ENCODE peak calls at places on chromosomes 13 and 19, in five cellular contexts. One of them, this sample, is unnamed.
A peak's percentile ranks its signal among the peaks of the same experiment; 100 is the strongest.

GRCh38 chr13:98534821-98535220 is 42.1 kb downstream of the STK24 start:
- DNase-seq in H1: no peak
- DNase-seq in tibial nerve: no peak
- DNase-seq in AG09319: no peak
- DNase-seq in omental fat pad: no peak
- DNase-seq in this sample: no peak

GRCh38 chr19:49502866-49503581 is 6.8 kb downstream of the RPS11 start:
- DNase-seq in H1: no peak
- DNase-seq in tibial nerve: peak; percentile 32
- DNase-seq in AG09319: peak; percentile 92
- DNase-seq in omental fat pad: no peak
- DNase-seq in this sample: peak; percentile 67

GRCh38 chr19:38265213-38265861 is 964 bp downstream of the SPINT2 start:
- DNase-seq in H1: no peak
- DNase-seq in tibial nerve: no peak
- DNase-seq in AG09319: no peak
- DNase-seq in omental fat pad: no peak
- DNase-seq in this sample: peak; percentile 61

GRCh38 chr19:12668937-12669271 is 2.3 kb downstream of the WDR83 start:
- DNase-seq in H1: peak; percentile 70
- DNase-seq in tibial nerve: peak; percentile 35
- DNase-seq in AG09319: peak; percentile 15
- DNase-seq in omental fat pad: peak; percentile 80
- DNase-seq in this sample: peak; percentile 28

GRCh38 chr19:31270897-31271568 is 78.2 kb downstream of the TSHZ3 start:
- DNase-seq in H1: no peak
- DNase-seq in tibial nerve: no peak
- DNase-seq in AG09319: no peak
- DNase-seq in omental fat pad: peak; percentile 15
- DNase-seq in this sample: no peak

GRCh38 chr13:93765056-93765455 is 538.4 kb downstream of the GPC6 start:
- DNase-seq in H1: no peak
- DNase-seq in tibial nerve: no peak
- DNase-seq in AG09319: no peak
- DNase-seq in omental fat pad: no peak
- DNase-seq in this sample: no peak

GRCh38 chr13:78160793-78161192 is 242.2 kb upstream of the EDNRB start:
- DNase-seq in H1: no peak
- DNase-seq in tibial nerve: no peak
- DNase-seq in AG09319: peak; percentile 77
- DNase-seq in omental fat pad: no peak
- DNase-seq in this sample: no peak

GRCh38 chr13:111384441-111385181 is 64.2 kb downstream of the TEX29 start:
- DNase-seq in H1: no peak
- DNase-seq in tibial nerve: no peak
- DNase-seq in AG09319: no peak
- DNase-seq in omental fat pad: no peak
- DNase-seq in this sample: no peak

GRCh38 chr19:2575734-2576481 is 100.0 kb downstream of the GADD45B start:
- DNase-seq in H1: no peak
- DNase-seq in tibial nerve: peak; percentile 85
- DNase-seq in AG09319: peak; percentile 78
- DNase-seq in omental fat pad: no peak
- DNase-seq in this sample: peak; percentile 28

GRCh38 chr19:1287622-1288527 is 2.2 kb downstream of the EFNA2 start:
- DNase-seq in H1: no peak
- DNase-seq in tibial nerve: no peak
- DNase-seq in AG09319: no peak
- DNase-seq in omental fat pad: no peak
- DNase-seq in this sample: no peak

GRCh38 chr13:38766799-38767198 is 79.9 kb downstream of the FREM2 start:
- DNase-seq in H1: no peak
- DNase-seq in tibial nerve: no peak
- DNase-seq in AG09319: no peak
- DNase-seq in omental fat pad: no peak
- DNase-seq in this sample: no peak

GRCh38 chr13:50451609-50452008 is 391.9 kb downstream of the DLEU7 start:
- DNase-seq in H1: no peak
- DNase-seq in tibial nerve: no peak
- DNase-seq in AG09319: no peak
- DNase-seq in omental fat pad: no peak
- DNase-seq in this sample: no peak

GRCh38 chr13:37127706-37128241 is 22.3 kb upstream of the CSNK1A1L start:
- DNase-seq in H1: no peak
- DNase-seq in tibial nerve: no peak
- DNase-seq in AG09319: peak; percentile 79
- DNase-seq in omental fat pad: no peak
- DNase-seq in this sample: no peak

GRCh38 chr19:33374406-33374703 is 846 bp downstream of the CEBPG start:
- DNase-seq in H1: no peak
- DNase-seq in tibial nerve: no peak
- DNase-seq in AG09319: no peak
- DNase-seq in omental fat pad: no peak
- DNase-seq in this sample: no peak

GRCh38 chr19:13085673-13086072 is 17.0 kb downstream of the LYL1 start:
- DNase-seq in H1: no peak
- DNase-seq in tibial nerve: no peak
- DNase-seq in AG09319: no peak
- DNase-seq in omental fat pad: no peak
- DNase-seq in this sample: no peak

GRCh38 chr19:34504273-34504808 is 22.8 kb downstream of the WTIP start:
- DNase-seq in H1: no peak
- DNase-seq in tibial nerve: no peak
- DNase-seq in AG09319: no peak
- DNase-seq in omental fat pad: no peak
- DNase-seq in this sample: no peak

GRCh38 chr13:57946361-57946760 is 314.8 kb downstream of the PCDH17 start:
- DNase-seq in H1: no peak
- DNase-seq in tibial nerve: no peak
- DNase-seq in AG09319: no peak
- DNase-seq in omental fat pad: no peak
- DNase-seq in this sample: no peak

GRCh38 chr13:106619688-106620555 is 52.0 kb upstream of the ARGLU1 start:
- DNase-seq in H1: no peak
- DNase-seq in tibial nerve: no peak
- DNase-seq in AG09319: peak; percentile 3
- DNase-seq in omental fat pad: no peak
- DNase-seq in this sample: peak; percentile 7

GRCh38 chr19:46785054-46785979 is 3.1 kb downstream of the SLC1A5 start:
- DNase-seq in H1: no peak
- DNase-seq in tibial nerve: no peak
- DNase-seq in AG09319: no peak
- DNase-seq in omental fat pad: no peak
- DNase-seq in this sample: peak; percentile 22

GRCh38 chr13:74289130-74289529 is 154.9 kb upstream of the KLF12 start:
- DNase-seq in H1: no peak
- DNase-seq in tibial nerve: no peak
- DNase-seq in AG09319: no peak
- DNase-seq in omental fat pad: no peak
- DNase-seq in this sample: no peak

GRCh38 chr13:43511260-43511970 is 275.4 kb downstream of the ENOX1 start:
- DNase-seq in H1: no peak
- DNase-seq in tibial nerve: no peak
- DNase-seq in AG09319: no peak
- DNase-seq in omental fat pad: no peak
- DNase-seq in this sample: no peak

GRCh38 chr13:92951273-92951820 is 275.3 kb upstream of the GPC6 start:
- DNase-seq in H1: no peak
- DNase-seq in tibial nerve: no peak
- DNase-seq in AG09319: no peak
- DNase-seq in omental fat pad: no peak
- DNase-seq in this sample: no peak

GRCh38 chr13:106161186-106161585 is 374.3 kb downstream of the EFNB2 start:
- DNase-seq in H1: no peak
- DNase-seq in tibial nerve: no peak
- DNase-seq in AG09319: no peak
- DNase-seq in omental fat pad: no peak
- DNase-seq in this sample: no peak

GRCh38 chr19:10430505-10431253 is 10.3 kb downstream of the PDE4A start:
- DNase-seq in H1: peak; percentile 61
- DNase-seq in tibial nerve: no peak
- DNase-seq in AG09319: peak; percentile 28
- DNase-seq in omental fat pad: no peak
- DNase-seq in this sample: no peak

DNA sequence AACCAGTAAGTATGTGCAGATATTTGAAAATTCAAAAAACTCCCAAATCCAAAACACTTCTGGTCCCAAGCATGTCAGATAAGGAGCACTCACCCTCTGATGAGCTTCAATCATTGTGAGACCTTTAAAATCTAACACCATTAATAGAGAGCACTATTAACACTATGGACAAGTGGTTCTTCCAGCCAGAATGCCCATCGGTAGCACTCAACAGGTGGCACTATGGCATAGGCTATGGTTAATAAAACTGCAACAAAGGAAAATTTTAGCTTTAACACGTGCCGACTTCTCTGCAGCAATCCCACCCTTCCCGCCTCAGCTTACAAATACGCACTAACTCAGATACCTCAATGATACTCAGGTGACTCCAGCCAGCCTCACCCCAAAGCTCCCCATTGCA is 62.3 kb downstream of the COL4A2 start:
- DNase-seq in H1: no peak
- DNase-seq in tibial nerve: no peak
- DNase-seq in AG09319: no peak
- DNase-seq in omental fat pad: no peak
- DNase-seq in this sample: no peak
- TF ChIP-seq CTCF in H1: no peak
- TF ChIP-seq CTCF in tibial nerve: no peak
- TF ChIP-seq CTCF in AG09319: no peak
- TF ChIP-seq CTCF in omental fat pad: no peak
- TF ChIP-seq CTCF in this sample: no peak

GRCh38 chr13:113245858-113246791 is 36.7 kb downstream of the CUL4A start:
- DNase-seq in H1: no peak
- DNase-seq in tibial nerve: no peak
- DNase-seq in AG09319: no peak
- DNase-seq in omental fat pad: no peak
- DNase-seq in this sample: no peak
- TF ChIP-seq CTCF in H1: no peak
- TF ChIP-seq CTCF in tibial nerve: no peak
- TF ChIP-seq CTCF in AG09319: peak; percentile 33
- TF ChIP-seq CTCF in omental fat pad: no peak
- TF ChIP-seq CTCF in this sample: no peak

GRCh38 chr13:41465215-41465907 is 8.0 kb downstream of the RGCC start:
- DNase-seq in H1: no peak
- DNase-seq in tibial nerve: no peak
- DNase-seq in AG09319: no peak
- DNase-seq in omental fat pad: no peak
- DNase-seq in this sample: no peak

GRCh38 chr13:41461527-41462124 is 4.3 kb downstream of the RGCC start:
- DNase-seq in H1: no peak
- DNase-seq in tibial nerve: no peak
- DNase-seq in AG09319: no peak
- DNase-seq in omental fat pad: no peak
- DNase-seq in this sample: no peak

GRCh38 chr13:41462427-41462826 is 5.1 kb downstream of the RGCC start:
- DNase-seq in H1: no peak
- DNase-seq in tibial nerve: no peak
- DNase-seq in AG09319: no peak
- DNase-seq in omental fat pad: no peak
- DNase-seq in this sample: no peak

GRCh38 chr13:41465965-41466364 is 8.6 kb downstream of the RGCC start:
- DNase-seq in H1: no peak
- DNase-seq in tibial nerve: no peak
- DNase-seq in AG09319: no peak
- DNase-seq in omental fat pad: no peak
- DNase-seq in this sample: no peak

DNA sequence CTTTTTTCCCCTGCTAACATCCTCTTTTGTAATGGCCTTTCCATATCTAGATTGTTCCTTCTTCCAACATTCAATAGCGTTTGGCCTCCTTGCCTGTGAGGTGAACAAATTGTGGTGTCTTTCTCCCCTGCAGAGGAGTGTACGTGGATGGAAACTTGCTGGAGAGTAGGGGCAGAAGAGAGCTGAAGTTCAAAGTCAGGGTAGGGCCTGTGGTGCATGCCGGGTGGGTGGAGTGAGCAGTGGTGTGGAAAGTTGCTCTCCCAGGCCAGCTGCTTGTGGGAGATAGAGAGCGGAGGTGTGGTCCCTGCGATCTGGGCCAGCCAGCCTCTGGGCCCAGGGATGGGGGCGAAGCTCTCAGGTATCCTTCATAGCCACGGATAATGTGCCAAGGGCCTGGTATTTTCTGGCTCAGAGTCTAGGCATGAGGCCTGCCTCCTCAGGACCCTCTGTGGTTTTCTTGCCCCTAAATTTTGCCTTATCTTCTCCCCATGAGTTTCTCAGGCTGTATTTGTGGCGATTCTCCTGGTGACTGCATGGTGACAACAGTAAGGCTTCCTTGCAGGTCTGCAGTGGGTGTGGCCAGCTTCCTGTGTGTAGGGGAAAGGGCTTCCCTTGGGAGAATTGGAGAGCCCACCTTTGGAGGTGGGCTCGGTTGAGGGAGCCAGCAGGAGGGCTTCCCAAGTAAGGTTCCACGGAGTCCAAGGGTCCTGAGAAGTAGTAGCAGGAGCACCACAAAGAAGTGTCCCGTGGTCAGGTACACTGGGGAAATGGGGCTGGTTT is 6.7 kb downstream of the RGCC start:
- DNase-seq in H1: no peak
- DNase-seq in tibial nerve: no peak
- DNase-seq in AG09319: no peak
- DNase-seq in omental fat pad: no peak
- DNase-seq in this sample: no peak
- TF ChIP-seq CTCF in H1: no peak
- TF ChIP-seq CTCF in tibial nerve: no peak
- TF ChIP-seq CTCF in AG09319: no peak
- TF ChIP-seq CTCF in omental fat pad: no peak
- TF ChIP-seq CTCF in this sample: no peak

GRCh38 chr13:33870046-33870668 is 52.2 kb downstream of the RFC3 start:
- DNase-seq in H1: no peak
- DNase-seq in tibial nerve: no peak
- DNase-seq in AG09319: no peak
- DNase-seq in omental fat pad: no peak
- DNase-seq in this sample: no peak

GRCh38 chr13:33868343-33868994 is 50.5 kb downstream of the RFC3 start:
- DNase-seq in H1: no peak
- DNase-seq in tibial nerve: no peak
- DNase-seq in AG09319: no peak
- DNase-seq in omental fat pad: no peak
- DNase-seq in this sample: no peak

GRCh38 chr13:33869005-33869404 is 51.1 kb downstream of the RFC3 start:
- DNase-seq in H1: no peak
- DNase-seq in tibial nerve: no peak
- DNase-seq in AG09319: no peak
- DNase-seq in omental fat pad: no peak
- DNase-seq in this sample: no peak

GRCh38 chr13:33865945-33866344 is 48.0 kb downstream of the RFC3 start:
- DNase-seq in H1: no peak
- DNase-seq in tibial nerve: no peak
- DNase-seq in AG09319: no peak
- DNase-seq in omental fat pad: no peak
- DNase-seq in this sample: no peak

DNA sequence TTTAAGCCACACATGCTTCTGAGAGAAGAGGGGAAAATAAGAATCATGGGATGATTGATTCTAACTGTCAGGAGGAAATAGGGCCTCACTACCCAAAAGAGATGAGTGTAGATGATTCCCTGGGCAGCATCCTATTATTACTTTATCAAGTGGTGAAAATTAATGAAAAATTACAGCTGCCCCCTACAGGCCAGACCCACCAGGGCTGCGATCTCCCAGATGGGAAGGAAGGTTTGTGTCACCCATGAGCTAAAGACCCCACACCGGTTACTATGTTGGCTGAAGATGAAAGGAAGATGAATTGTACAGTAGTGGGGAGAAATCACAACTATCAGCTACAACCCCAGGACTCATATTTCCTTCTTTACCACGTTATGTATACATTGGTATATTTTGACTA is 49.5 kb downstream of the RFC3 start:
- DNase-seq in H1: no peak
- DNase-seq in tibial nerve: no peak
- DNase-seq in AG09319: no peak
- DNase-seq in omental fat pad: no peak
- DNase-seq in this sample: no peak
- TF ChIP-seq CTCF in H1: peak; percentile 12
- TF ChIP-seq CTCF in tibial nerve: no peak
- TF ChIP-seq CTCF in AG09319: no peak
- TF ChIP-seq CTCF in omental fat pad: no peak
- TF ChIP-seq CTCF in this sample: no peak

This sample was measured in Calu3.